ENCODE peak calls at places on chromosomes 3 and 15, in ten cellular contexts. One of them, this sample, is unnamed.

GRCh38 chr3:134911611-134912604 is 116.8 kb downstream of the EPHB1 start:
- DNase-seq in foreskin fibroblast: no peak
- DNase-seq in GM04504: no peak
- DNase-seq in HEK293T: no peak
- DNase-seq in stimulated activated CD8-positive, alpha-beta memory T cell treated with anti-CD3 and anti-CD28 coated beads, Interleukin-4, amount 100 ng/mL, for 1 hour: no peak
- DNase-seq in HCT116: no peak
- DNase-seq in stimulated activated CD4-positive, alpha-beta T cell treated with anti-CD3 and anti-CD28 coated beads, TNF-alpha, amount 100 ng/mL, for 4 hours: no peak
- DNase-seq in NCI-H1436: no peak
- DNase-seq in nucleus accumbens: no peak
- DNase-seq in germinal center: no peak
- DNase-seq in this sample: no peak

GRCh38 chr15:74396445-74397238 is 29.2 kb upstream of the CYP11A1 start:
- DNase-seq in nucleus accumbens: no peak
- DNase-seq in stimulated activated CD4-positive, alpha-beta T cell treated with anti-CD3 and anti-CD28 coated beads, TNF-alpha, amount 100 ng/mL, for 4 hours: peak
- DNase-seq in foreskin fibroblast: peak
- DNase-seq in GM04504: no peak
- DNase-seq in HCT116: peak
- DNase-seq in stimulated activated CD8-positive, alpha-beta memory T cell treated with anti-CD3 and anti-CD28 coated beads, Interleukin-4, amount 100 ng/mL, for 1 hour: no peak
- DNase-seq in NCI-H1436: no peak
- DNase-seq in HEK293T: no peak
- DNase-seq in germinal center: peak
- DNase-seq in this sample: no peak

GRCh38 chr3:13104511-13104910 is 31.3 kb upstream of the IQSEC1 start:
- DNase-seq in HEK293T: no peak
- DNase-seq in GM04504: no peak
- DNase-seq in germinal center: no peak
- DNase-seq in foreskin fibroblast: no peak
- DNase-seq in HCT116: no peak
- DNase-seq in nucleus accumbens: no peak
- DNase-seq in NCI-H1436: no peak
- DNase-seq in stimulated activated CD8-positive, alpha-beta memory T cell treated with anti-CD3 and anti-CD28 coated beads, Interleukin-4, amount 100 ng/mL, for 1 hour: no peak
- DNase-seq in stimulated activated CD4-positive, alpha-beta T cell treated with anti-CD3 and anti-CD28 coated beads, TNF-alpha, amount 100 ng/mL, for 4 hours: no peak
- DNase-seq in this sample: no peak

GRCh38 chr15:78174398-78174797 is 25.2 kb downstream of the IDH3A start:
- DNase-seq in GM04504: no peak
- DNase-seq in germinal center: no peak
- DNase-seq in foreskin fibroblast: no peak
- DNase-seq in HEK293T: no peak
- DNase-seq in nucleus accumbens: no peak
- DNase-seq in HCT116: no peak
- DNase-seq in stimulated activated CD4-positive, alpha-beta T cell treated with anti-CD3 and anti-CD28 coated beads, TNF-alpha, amount 100 ng/mL, for 4 hours: no peak
- DNase-seq in NCI-H1436: no peak
- DNase-seq in stimulated activated CD8-positive, alpha-beta memory T cell treated with anti-CD3 and anti-CD28 coated beads, Interleukin-4, amount 100 ng/mL, for 1 hour: no peak
- DNase-seq in this sample: no peak

GRCh38 chr15:48782911-48783310 is 28.0 kb downstream of the CEP152 start:
- DNase-seq in HCT116: no peak
- DNase-seq in HEK293T: no peak
- DNase-seq in nucleus accumbens: no peak
- DNase-seq in foreskin fibroblast: no peak
- DNase-seq in stimulated activated CD4-positive, alpha-beta T cell treated with anti-CD3 and anti-CD28 coated beads, TNF-alpha, amount 100 ng/mL, for 4 hours: no peak
- DNase-seq in GM04504: no peak
- DNase-seq in stimulated activated CD8-positive, alpha-beta memory T cell treated with anti-CD3 and anti-CD28 coated beads, Interleukin-4, amount 100 ng/mL, for 1 hour: no peak
- DNase-seq in NCI-H1436: no peak
- DNase-seq in germinal center: no peak
- DNase-seq in this sample: no peak

GRCh38 chr3:149245738-149246451 is 24.3 kb upstream of the CP start:
- DNase-seq in GM04504: peak
- DNase-seq in HCT116: no peak
- DNase-seq in stimulated activated CD8-positive, alpha-beta memory T cell treated with anti-CD3 and anti-CD28 coated beads, Interleukin-4, amount 100 ng/mL, for 1 hour: no peak
- DNase-seq in HEK293T: no peak
- DNase-seq in foreskin fibroblast: peak
- DNase-seq in nucleus accumbens: no peak
- DNase-seq in NCI-H1436: no peak
- DNase-seq in stimulated activated CD4-positive, alpha-beta T cell treated with anti-CD3 and anti-CD28 coated beads, TNF-alpha, amount 100 ng/mL, for 4 hours: no peak
- DNase-seq in germinal center: peak
- DNase-seq in this sample: no peak

GRCh38 chr3:150080058-150080730 is 109.5 kb upstream of the PFN2 start:
- DNase-seq in HEK293T: no peak
- DNase-seq in stimulated activated CD8-positive, alpha-beta memory T cell treated with anti-CD3 and anti-CD28 coated beads, Interleukin-4, amount 100 ng/mL, for 1 hour: no peak
- DNase-seq in stimulated activated CD4-positive, alpha-beta T cell treated with anti-CD3 and anti-CD28 coated beads, TNF-alpha, amount 100 ng/mL, for 4 hours: no peak
- DNase-seq in GM04504: no peak
- DNase-seq in HCT116: no peak
- DNase-seq in nucleus accumbens: no peak
- DNase-seq in NCI-H1436: no peak
- DNase-seq in foreskin fibroblast: no peak
- DNase-seq in germinal center: no peak
- DNase-seq in this sample: no peak

GRCh38 chr3:163315786-163316185 is 1762.5 kb downstream of the SI start:
- DNase-seq in stimulated activated CD4-positive, alpha-beta T cell treated with anti-CD3 and anti-CD28 coated beads, TNF-alpha, amount 100 ng/mL, for 4 hours: no peak
- DNase-seq in NCI-H1436: no peak
- DNase-seq in HCT116: no peak
- DNase-seq in stimulated activated CD8-positive, alpha-beta memory T cell treated with anti-CD3 and anti-CD28 coated beads, Interleukin-4, amount 100 ng/mL, for 1 hour: no peak
- DNase-seq in germinal center: no peak
- DNase-seq in GM04504: no peak
- DNase-seq in HEK293T: no peak
- DNase-seq in nucleus accumbens: no peak
- DNase-seq in foreskin fibroblast: no peak
- DNase-seq in this sample: no peak

This sample was measured in cortex of kidney.